ENCODE peak calls at places on chromosome 12, in seven cellular contexts. One of them, this sample, is unnamed.
A peak's percentile ranks its signal among the peaks of the same experiment; 100 is the strongest.

GRCh38 chr12:124500232-124501079 is 67.0 kb downstream of the NCOR2 start:
- DNase-seq in upper lobe of right lung: no peak
- DNase-seq in tibial nerve: no peak
- DNase-seq in endodermal cell: peak; percentile 94
- DNase-seq in CD8-positive, alpha-beta memory T cell: no peak
- DNase-seq in suprapubic skin: no peak
- DNase-seq in adipocyte: peak; percentile 51
- DNase-seq in this sample: no peak

GRCh38 chr12:110180591-110181005 is 56.4 kb downstream of the IFT81 start:
- DNase-seq in CD8-positive, alpha-beta memory T cell: no peak
- DNase-seq in upper lobe of right lung: no peak
- DNase-seq in adipocyte: peak; percentile 48
- DNase-seq in tibial nerve: no peak
- DNase-seq in endodermal cell: no peak
- DNase-seq in suprapubic skin: no peak
- DNase-seq in this sample: no peak

GRCh38 chr12:58639323-58639934 is 280.9 kb downstream of the LRIG3 start:
- DNase-seq in suprapubic skin: no peak
- DNase-seq in upper lobe of right lung: no peak
- DNase-seq in endodermal cell: no peak
- DNase-seq in adipocyte: no peak
- DNase-seq in CD8-positive, alpha-beta memory T cell: no peak
- DNase-seq in tibial nerve: no peak
- DNase-seq in this sample: no peak

GRCh38 chr12:6921539-6921938 is 6.2 kb upstream of the ATN1 start:
- DNase-seq in upper lobe of right lung: no peak
- DNase-seq in endodermal cell: no peak
- DNase-seq in CD8-positive, alpha-beta memory T cell: no peak
- DNase-seq in tibial nerve: no peak
- DNase-seq in adipocyte: no peak
- DNase-seq in suprapubic skin: no peak
- DNase-seq in this sample: no peak

GRCh38 chr12:106918746-106919145 is 37.0 kb upstream of the TMEM263 start:
- DNase-seq in CD8-positive, alpha-beta memory T cell: no peak
- DNase-seq in endodermal cell: peak; percentile 85
- DNase-seq in suprapubic skin: no peak
- DNase-seq in tibial nerve: no peak
- DNase-seq in adipocyte: peak; percentile 39
- DNase-seq in upper lobe of right lung: no peak
- DNase-seq in this sample: peak; percentile 17

GRCh38 chr12:111148005-111148404 is 220.9 kb downstream of the PHETA1 start:
- DNase-seq in adipocyte: no peak
- DNase-seq in suprapubic skin: no peak
- DNase-seq in CD8-positive, alpha-beta memory T cell: no peak
- DNase-seq in upper lobe of right lung: no peak
- DNase-seq in tibial nerve: no peak
- DNase-seq in endodermal cell: no peak
- DNase-seq in this sample: no peak

GRCh38 chr12:107356266-107356936 is 263.1 kb upstream of the CRY1 start:
- DNase-seq in endodermal cell: no peak
- DNase-seq in upper lobe of right lung: no peak
- DNase-seq in suprapubic skin: no peak
- DNase-seq in adipocyte: peak; percentile 59
- DNase-seq in CD8-positive, alpha-beta memory T cell: no peak
- DNase-seq in tibial nerve: no peak
- DNase-seq in this sample: no peak

GRCh38 chr12:41663487-41664258 is 475.6 kb downstream of the PDZRN4 start:
- DNase-seq in tibial nerve: no peak
- DNase-seq in adipocyte: peak; percentile 34
- DNase-seq in suprapubic skin: no peak
- DNase-seq in endodermal cell: peak; percentile 55
- DNase-seq in upper lobe of right lung: no peak
- DNase-seq in CD8-positive, alpha-beta memory T cell: no peak
- DNase-seq in this sample: peak; percentile 22

GRCh38 chr12:106269150-106269771 is 21.4 kb upstream of the CKAP4 start:
- DNase-seq in suprapubic skin: no peak
- DNase-seq in CD8-positive, alpha-beta memory T cell: no peak
- DNase-seq in tibial nerve: no peak
- DNase-seq in endodermal cell: peak; percentile 39
- DNase-seq in upper lobe of right lung: no peak
- DNase-seq in adipocyte: no peak
- DNase-seq in this sample: no peak

GRCh38 chr12:45284096-45284901 is 68.4 kb downstream of the ANO6 start:
- DNase-seq in upper lobe of right lung: no peak
- DNase-seq in endodermal cell: peak; percentile 79
- DNase-seq in CD8-positive, alpha-beta memory T cell: no peak
- DNase-seq in suprapubic skin: no peak
- DNase-seq in tibial nerve: no peak
- DNase-seq in adipocyte: peak; percentile 87
- DNase-seq in this sample: no peak

GRCh38 chr12:63844391-63845341 is at the start of gene SRGAP1:
- DNase-seq in CD8-positive, alpha-beta memory T cell: no peak
- DNase-seq in upper lobe of right lung: peak; percentile 76
- DNase-seq in suprapubic skin: peak; percentile 91
- DNase-seq in endodermal cell: peak; percentile 87
- DNase-seq in adipocyte: peak; percentile 88
- DNase-seq in tibial nerve: peak; percentile 50
- DNase-seq in this sample: no peak

GRCh38 chr12:97767347-97767746 is 304.7 kb downstream of the RMST start:
- DNase-seq in endodermal cell: no peak
- DNase-seq in CD8-positive, alpha-beta memory T cell: no peak
- DNase-seq in adipocyte: no peak
- DNase-seq in suprapubic skin: no peak
- DNase-seq in upper lobe of right lung: no peak
- DNase-seq in tibial nerve: no peak
- DNase-seq in this sample: no peak

GRCh38 chr12:106039646-106040404 is 98.9 kb downstream of the NUAK1 start:
- DNase-seq in upper lobe of right lung: no peak
- DNase-seq in suprapubic skin: no peak
- DNase-seq in CD8-positive, alpha-beta memory T cell: no peak
- DNase-seq in tibial nerve: no peak
- DNase-seq in endodermal cell: no peak
- DNase-seq in adipocyte: no peak
- DNase-seq in this sample: no peak

GRCh38 chr12:122987086-122987951 is 6.8 kb downstream of the ARL6IP4 start:
- DNase-seq in suprapubic skin: no peak
- DNase-seq in endodermal cell: no peak
- DNase-seq in upper lobe of right lung: no peak
- DNase-seq in adipocyte: no peak
- DNase-seq in tibial nerve: no peak
- DNase-seq in CD8-positive, alpha-beta memory T cell: no peak
- DNase-seq in this sample: no peak

GRCh38 chr12:165862-166368 is 48.0 kb downstream of the SLC6A12 start:
- DNase-seq in upper lobe of right lung: no peak
- DNase-seq in suprapubic skin: no peak
- DNase-seq in CD8-positive, alpha-beta memory T cell: no peak
- DNase-seq in endodermal cell: no peak
- DNase-seq in adipocyte: no peak
- DNase-seq in tibial nerve: no peak
- DNase-seq in this sample: no peak

GRCh38 chr12:116712458-116713303 is 25.2 kb downstream of the SPRING1 start:
- DNase-seq in tibial nerve: no peak
- DNase-seq in suprapubic skin: peak; percentile 71
- DNase-seq in adipocyte: no peak
- DNase-seq in upper lobe of right lung: no peak
- DNase-seq in endodermal cell: no peak
- DNase-seq in CD8-positive, alpha-beta memory T cell: no peak
- DNase-seq in this sample: no peak

GRCh38 chr12:59070534-59070933 is 150.2 kb upstream of the LRIG3 start:
- DNase-seq in CD8-positive, alpha-beta memory T cell: no peak
- DNase-seq in upper lobe of right lung: no peak
- DNase-seq in suprapubic skin: no peak
- DNase-seq in tibial nerve: no peak
- DNase-seq in endodermal cell: no peak
- DNase-seq in adipocyte: peak; percentile 19
- DNase-seq in this sample: no peak

GRCh38 chr12:20865873-20866272 is 55.4 kb downstream of the SLCO1B3 start:
- DNase-seq in CD8-positive, alpha-beta memory T cell: no peak
- DNase-seq in suprapubic skin: no peak
- DNase-seq in tibial nerve: no peak
- DNase-seq in endodermal cell: no peak
- DNase-seq in adipocyte: no peak
- DNase-seq in upper lobe of right lung: no peak
- DNase-seq in this sample: no peak

GRCh38 chr12:106178582-106178981 is 39.8 kb upstream of the NUAK1 start:
- DNase-seq in CD8-positive, alpha-beta memory T cell: no peak
- DNase-seq in endodermal cell: peak; percentile 78
- DNase-seq in suprapubic skin: no peak
- DNase-seq in adipocyte: no peak
- DNase-seq in upper lobe of right lung: no peak
- DNase-seq in tibial nerve: no peak
- DNase-seq in this sample: no peak

GRCh38 chr12:78149459-78149858 is 318.8 kb downstream of the NAV3 start:
- DNase-seq in CD8-positive, alpha-beta memory T cell: no peak
- DNase-seq in endodermal cell: no peak
- DNase-seq in upper lobe of right lung: no peak
- DNase-seq in tibial nerve: no peak
- DNase-seq in adipocyte: no peak
- DNase-seq in suprapubic skin: no peak
- DNase-seq in this sample: no peak

GRCh38 chr12:16165506-16165905 is 112.0 kb downstream of the SLC15A5 start:
- DNase-seq in endodermal cell: peak; percentile 76
- DNase-seq in suprapubic skin: no peak
- DNase-seq in upper lobe of right lung: no peak
- DNase-seq in tibial nerve: peak; percentile 13
- DNase-seq in adipocyte: peak; percentile 42
- DNase-seq in CD8-positive, alpha-beta memory T cell: no peak
- DNase-seq in this sample: peak; percentile 35

GRCh38 chr12:52280796-52281560 is 6.5 kb downstream of the KRT86 start:
- DNase-seq in upper lobe of right lung: peak; percentile 82
- DNase-seq in adipocyte: peak; percentile 97
- DNase-seq in tibial nerve: peak; percentile 68
- DNase-seq in CD8-positive, alpha-beta memory T cell: no peak
- DNase-seq in suprapubic skin: peak; percentile 90
- DNase-seq in endodermal cell: peak; percentile 35
- DNase-seq in this sample: no peak

GRCh38 chr12:72535591-72535990 is 263.4 kb downstream of the TRHDE start:
- DNase-seq in endodermal cell: no peak
- DNase-seq in suprapubic skin: no peak
- DNase-seq in tibial nerve: no peak
- DNase-seq in adipocyte: no peak
- DNase-seq in CD8-positive, alpha-beta memory T cell: no peak
- DNase-seq in upper lobe of right lung: no peak
- DNase-seq in this sample: no peak

GRCh38 chr12:106300761-106301160 is 1.8 kb upstream of the TCP11L2 start:
- DNase-seq in CD8-positive, alpha-beta memory T cell: no peak
- DNase-seq in endodermal cell: no peak
- DNase-seq in suprapubic skin: no peak
- DNase-seq in tibial nerve: no peak
- DNase-seq in adipocyte: no peak
- DNase-seq in upper lobe of right lung: no peak
- DNase-seq in this sample: no peak

GRCh38 chr12:61546296-61546695 is 713.9 kb upstream of the USP15 start:
- DNase-seq in tibial nerve: no peak
- DNase-seq in CD8-positive, alpha-beta memory T cell: no peak
- DNase-seq in suprapubic skin: no peak
- DNase-seq in upper lobe of right lung: no peak
- DNase-seq in endodermal cell: peak; percentile 56
- DNase-seq in adipocyte: no peak
- DNase-seq in this sample: no peak

DNA sequence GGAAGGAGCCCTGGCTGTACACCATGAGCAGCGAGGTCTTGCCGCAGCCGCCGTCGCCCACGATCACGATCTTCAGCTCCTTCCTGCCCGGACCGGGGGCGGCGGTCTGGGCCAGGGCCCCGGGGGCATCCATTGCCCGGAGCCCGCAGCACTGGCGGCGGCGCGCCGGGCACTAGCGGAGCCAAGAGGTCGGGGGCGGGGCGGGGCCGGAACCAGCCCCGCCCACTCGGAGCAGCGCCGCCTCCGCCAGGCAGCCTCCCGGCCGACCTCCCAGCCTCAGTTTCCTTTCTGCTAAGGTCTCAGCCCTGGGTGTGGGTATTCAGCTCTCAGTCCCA is at the start of gene RHOF:
- DNase-seq in endodermal cell: no peak
- DNase-seq in tibial nerve: no peak
- DNase-seq in suprapubic skin: no peak
- DNase-seq in upper lobe of right lung: peak; percentile 86
- DNase-seq in CD8-positive, alpha-beta memory T cell: no peak
- DNase-seq in adipocyte: peak; percentile 72
- DNase-seq in this sample: peak; percentile 26
- H3K4me1 ChIP-seq in endodermal cell: peaks cover 21% of the 10 kb centered on the region
- H3K4me1 ChIP-seq in tibial nerve: peaks cover 70% of the 10 kb centered on the region
- H3K4me1 ChIP-seq in suprapubic skin: peaks cover 59% of the 10 kb centered on the region
- H3K4me1 ChIP-seq in upper lobe of right lung: peaks cover 86% of the 10 kb centered on the region
- H3K4me1 ChIP-seq in CD8-positive, alpha-beta memory T cell: peaks cover 64% of the 10 kb centered on the region
- H3K4me1 ChIP-seq in adipocyte: peaks cover 46% of the 10 kb centered on the region
- H3K4me1 ChIP-seq in this sample: peaks cover 19% of the 10 kb centered on the region

DNA sequence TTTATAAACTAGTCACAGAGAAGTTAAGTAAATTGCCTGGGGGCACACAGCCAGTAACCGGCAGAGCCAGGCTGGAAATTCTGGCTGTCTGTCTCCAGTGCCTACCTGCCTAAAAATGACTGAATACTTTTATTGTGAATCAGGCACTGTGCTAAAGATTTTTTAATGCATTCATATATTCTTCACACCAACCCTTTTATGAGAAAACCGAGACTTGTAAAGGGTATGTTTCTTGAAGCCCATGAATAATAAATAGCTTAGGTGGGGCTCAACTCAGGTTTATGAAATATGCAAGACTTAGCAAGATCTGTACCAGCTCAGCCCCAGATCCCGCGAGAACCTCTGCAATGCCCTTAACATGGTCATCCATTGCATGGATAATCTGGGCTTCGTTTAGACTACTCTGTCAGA is 60.8 kb downstream of the TMCC3 start:
- DNase-seq in endodermal cell: no peak
- DNase-seq in upper lobe of right lung: no peak
- DNase-seq in tibial nerve: no peak
- DNase-seq in CD8-positive, alpha-beta memory T cell: no peak
- DNase-seq in suprapubic skin: no peak
- DNase-seq in adipocyte: no peak
- DNase-seq in this sample: no peak
- H3K4me1 ChIP-seq in endodermal cell: peaks cover 11% of the 10 kb centered on the region
- H3K4me1 ChIP-seq in upper lobe of right lung: peaks cover 12% of the 10 kb centered on the region
- H3K4me1 ChIP-seq in tibial nerve: peaks cover 12% of the 10 kb centered on the region
- H3K4me1 ChIP-seq in CD8-positive, alpha-beta memory T cell: no peaks in the 10 kb centered on the region
- H3K4me1 ChIP-seq in suprapubic skin: peaks cover 13% of the 10 kb centered on the region
- H3K4me1 ChIP-seq in adipocyte: peaks cover 5% of the 10 kb centered on the region
- H3K4me1 ChIP-seq in this sample: no peaks in the 10 kb centered on the region

DNA sequence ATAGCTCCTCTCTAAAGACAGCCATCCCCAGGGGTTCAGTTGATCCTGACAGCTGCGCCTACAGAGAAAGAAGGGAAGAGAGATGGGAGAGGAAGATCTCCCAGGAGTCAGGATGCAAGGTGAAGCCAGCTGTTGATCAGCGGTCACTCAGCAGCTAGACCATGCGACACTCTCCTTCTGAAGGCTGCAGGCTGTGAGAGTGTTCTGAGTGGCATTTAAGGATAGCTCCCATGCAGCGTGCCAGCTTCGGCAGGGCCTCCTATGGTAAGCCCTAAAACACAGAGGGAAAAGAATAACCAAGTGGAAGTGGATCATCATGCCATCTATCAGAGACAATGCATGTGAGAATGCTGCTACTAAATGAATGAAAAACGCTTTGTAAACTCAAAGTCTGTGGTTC is 197.9 kb upstream of the NUDT4 start:
- DNase-seq in tibial nerve: no peak
- DNase-seq in upper lobe of right lung: no peak
- DNase-seq in adipocyte: no peak
- DNase-seq in suprapubic skin: no peak
- DNase-seq in CD8-positive, alpha-beta memory T cell: no peak
- DNase-seq in endodermal cell: no peak
- DNase-seq in this sample: no peak
- H3K4me1 ChIP-seq in tibial nerve: peaks cover 5% of the 10 kb centered on the region
- H3K4me1 ChIP-seq in upper lobe of right lung: peaks cover 4% of the 10 kb centered on the region
- H3K4me1 ChIP-seq in adipocyte: peaks cover 34% of the 10 kb centered on the region
- H3K4me1 ChIP-seq in suprapubic skin: peaks cover 16% of the 10 kb centered on the region
- H3K4me1 ChIP-seq in CD8-positive, alpha-beta memory T cell: peaks cover 6% of the 10 kb centered on the region
- H3K4me1 ChIP-seq in endodermal cell: no peaks in the 10 kb centered on the region
- H3K4me1 ChIP-seq in this sample: peaks cover 8% of the 10 kb centered on the region

GRCh38 chr12:92065664-92066063 is 80.0 kb downstream of the BTG1 start:
- DNase-seq in endodermal cell: no peak
- DNase-seq in adipocyte: no peak
- DNase-seq in CD8-positive, alpha-beta memory T cell: no peak
- DNase-seq in suprapubic skin: no peak
- DNase-seq in upper lobe of right lung: no peak
- DNase-seq in tibial nerve: no peak
- DNase-seq in this sample: no peak
- H3K4me1 ChIP-seq in endodermal cell: no peaks in the 10 kb centered on the region
- H3K4me1 ChIP-seq in adipocyte: peaks cover 31% of the 10 kb centered on the region
- H3K4me1 ChIP-seq in CD8-positive, alpha-beta memory T cell: peaks cover 25% of the 10 kb centered on the region
- H3K4me1 ChIP-seq in suprapubic skin: peaks cover 31% of the 10 kb centered on the region
- H3K4me1 ChIP-seq in upper lobe of right lung: peaks cover 35% of the 10 kb centered on the region
- H3K4me1 ChIP-seq in tibial nerve: peaks cover 8% of the 10 kb centered on the region
- H3K4me1 ChIP-seq in this sample: peaks cover 29% of the 10 kb centered on the region

This sample was measured in MM.1S.